ENCODE peak calls at places on chromosome 22, in six cellular contexts. Q, G, R, Z, L and U are unnamed samples.

GRCh38 chr22:49345896-49346295 is 481.8 kb downstream of the BRD1 start:
- DNase-seq in Q (no peak), G (no peak), R (no peak), Z (no peak), L (no peak), U (no peak)

GRCh38 chr22:37953062-37953436 is 352 bp downstream of the C22orf23 start:
- DNase-seq in Q (no peak), G (no peak), R (peak), Z (no peak), L (no peak), U (no peak)

GRCh38 chr22:45887202-45888131 is 89.5 kb downstream of the WNT7B start:
- DNase-seq in Q (no peak), G (peak), R (no peak), Z (no peak), L (no peak), U (no peak)

GRCh38 chr22:45212306-45212709 is 28.4 kb downstream of the KIAA0930 start:
- DNase-seq in Q (peak), G (no peak), R (peak), Z (no peak), L (peak), U (peak)

GRCh38 chr22:43669190-43669589 is 142.9 kb downstream of the EFCAB6 start:
- DNase-seq in Q (no peak), G (no peak), R (no peak), Z (no peak), L (no peak), U (no peak)

GRCh38 chr22:35938226-35938625 is 90.4 kb downstream of the RBFOX2 start:
- DNase-seq in Q (no peak), G (no peak), R (no peak), Z (no peak), L (no peak), U (no peak)

GRCh38 chr22:45818130-45819085 is 146.8 kb downstream of the ATXN10 start:
- DNase-seq in Q (no peak), G (no peak), R (no peak), Z (no peak), L (no peak), U (no peak)

GRCh38 chr22:46737105-46737975 is 712 bp downstream of the CERK start:
- DNase-seq in Q (no peak), G (peak), R (no peak), Z (no peak), L (no peak), U (peak)

GRCh38 chr22:20065896-20066616 is 14.0 kb upstream of the DGCR8 start:
- DNase-seq in Q (no peak), G (no peak), R (no peak), Z (no peak), L (no peak), U (no peak)

GRCh38 chr22:49332691-49333090 is 495.0 kb downstream of the BRD1 start:
- DNase-seq in Q (no peak), G (no peak), R (no peak), Z (no peak), L (no peak), U (no peak)

GRCh38 chr22:39924286-39924685 is 23.4 kb downstream of the GRAP2 start:
- DNase-seq in Q (no peak), G (no peak), R (no peak), Z (no peak), L (no peak), U (no peak)

GRCh38 chr22:40673017-40673416 is 6.3 kb upstream of the MCHR1 start:
- DNase-seq in Q (no peak), G (no peak), R (no peak), Z (no peak), L (no peak), U (no peak)

GRCh38 chr22:39514373-39514973 is 5.9 kb upstream of the ATF4 start:
- DNase-seq in Q (no peak), G (peak), R (peak), Z (peak), L (no peak), U (peak)

GRCh38 chr22:46047226-46047625 is 70.3 kb upstream of the WNT7B start:
- DNase-seq in Q (no peak), G (peak), R (peak), Z (no peak), L (no peak), U (no peak)

GRCh38 chr22:49369726-49370717 is 457.7 kb downstream of the BRD1 start:
- DNase-seq in Q (no peak), G (peak), R (no peak), Z (no peak), L (no peak), U (peak)

GRCh38 chr22:46779651-46780050 is 17.2 kb downstream of the TBC1D22A start:
- DNase-seq in Q (no peak), G (no peak), R (no peak), Z (no peak), L (no peak), U (no peak)

GRCh38 chr22:31127181-31127772 is 4.5 kb downstream of the INPP5J start:
- DNase-seq in Q (no peak), G (peak), R (no peak), Z (no peak), L (no peak), U (no peak)

GRCh38 chr22:28574159-28574788 is 105.4 kb downstream of the TTC28 start:
- DNase-seq in Q (no peak), G (no peak), R (no peak), Z (no peak), L (no peak), U (no peak)

GRCh38 chr22:48218889-48219420 is 1456.5 kb downstream of the TBC1D22A start:
- DNase-seq in Q (no peak), G (peak), R (no peak), Z (no peak), L (no peak), U (no peak)

GRCh38 chr22:25840162-25840561 is 98.2 kb downstream of the MYO18B start:
- DNase-seq in Q (no peak), G (no peak), R (no peak), Z (no peak), L (no peak), U (no peak)

GRCh38 chr22:45590262-45590661 is 81.4 kb upstream of the ATXN10 start:
- DNase-seq in Q (no peak), G (no peak), R (no peak), Z (no peak), L (no peak), U (no peak)

GRCh38 chr22:39502789-39503464 is 837 bp downstream of the MIEF1 start:
- DNase-seq in Q (no peak), G (no peak), R (no peak), Z (no peak), L (no peak), U (no peak)

GRCh38 chr22:36536717-36537116 is 7.8 kb upstream of the EIF3D start:
- DNase-seq in Q (no peak), G (peak), R (no peak), Z (no peak), L (no peak), U (no peak)

GRCh38 chr22:43412808-43413785 is 1.3 kb downstream of the MPPED1 start:
- DNase-seq in Q (no peak), G (no peak), R (no peak), Z (no peak), L (no peak), U (no peak)

GRCh38 chr22:24156146-24156914 is 25.0 kb upstream of the SUSD2 start:
- DNase-seq in Q (no peak), G (no peak), R (no peak), Z (no peak), L (no peak), U (peak)

GRCh38 chr22:41286639-41287091 is 678 bp upstream of the RANGAP1 start:
- DNase-seq in Q (no peak), G (no peak), R (no peak), Z (no peak), L (no peak), U (no peak)

GRCh38 chr22:46619240-46619829 is 851 bp upstream of the GRAMD4 start:
- DNase-seq in Q (no peak), G (no peak), R (no peak), Z (no peak), L (no peak), U (no peak)

GRCh38 chr22:25057013-25057881 is 104.7 kb downstream of the KIAA1671 start:
- DNase-seq in Q (no peak), G (peak), R (peak), Z (peak), L (no peak), U (peak)

GRCh38 chr22:39429916-39430575 is 26.8 kb upstream of the MGAT3 start:
- DNase-seq in Q (no peak), G (peak), R (no peak), Z (no peak), L (no peak), U (no peak)

GRCh38 chr22:37827056-37827455 is 3.9 kb downstream of the GALR3 start:
- DNase-seq in Q (no peak), G (no peak), R (peak), Z (no peak), L (no peak), U (no peak)

GRCh38 chr22:50445071-50445879 is 29.6 kb downstream of the SBF1 start:
- DNase-seq in Q (no peak), G (no peak), R (no peak), Z (no peak), L (no peak), U (no peak)
- TF ChIP-seq CTCF in Q (no peak), G (no peak), R (no peak), Z (no peak), L (no peak), U (no peak)

DNA sequence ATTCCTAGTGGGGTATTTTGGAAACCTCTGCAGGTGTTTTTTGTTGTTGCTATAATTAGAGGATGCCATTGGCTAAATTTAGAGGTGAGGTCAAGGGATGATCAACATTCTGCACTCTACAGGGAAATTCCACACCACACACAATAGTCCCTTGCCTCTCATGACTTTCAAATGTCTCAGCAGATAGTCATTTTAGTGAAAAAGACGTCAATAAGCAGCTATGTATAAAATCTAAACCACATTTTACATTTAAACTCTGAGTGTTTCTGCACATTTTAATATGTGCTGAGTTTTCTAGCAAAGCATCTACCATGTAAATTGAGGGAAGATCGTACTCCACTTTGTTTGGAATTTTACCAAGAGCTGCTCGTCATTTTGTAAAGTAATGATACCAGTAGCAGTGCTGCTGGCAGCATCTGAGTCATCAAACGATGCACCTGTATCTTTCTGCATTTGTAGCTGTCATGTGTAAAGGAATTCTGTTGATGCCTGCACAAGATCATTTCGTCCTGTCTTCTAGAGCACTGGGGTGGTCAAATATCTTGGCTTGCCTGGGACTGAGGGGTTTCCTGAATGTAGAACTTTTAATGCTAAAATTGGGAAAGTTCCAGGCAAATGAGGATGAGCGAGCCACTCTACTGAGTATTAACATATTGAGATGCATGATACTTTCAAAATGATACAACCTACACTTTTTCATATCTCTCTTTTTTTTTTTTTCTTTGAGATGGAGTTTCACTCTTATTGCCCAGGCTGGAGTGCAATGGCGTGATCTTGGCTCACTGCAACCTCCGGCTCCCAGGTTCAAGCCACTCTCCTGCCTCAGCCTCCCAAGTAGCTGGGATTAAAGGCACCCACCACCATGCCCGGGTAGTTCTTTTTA is 414.5 kb upstream of the SYN3 start:
- DNase-seq in Q (no peak), G (no peak), R (no peak), Z (no peak), L (no peak), U (no peak)
- TF ChIP-seq CTCF in Q (no peak), G (no peak), R (no peak), Z (no peak), L (no peak), U (no peak)

DNA sequence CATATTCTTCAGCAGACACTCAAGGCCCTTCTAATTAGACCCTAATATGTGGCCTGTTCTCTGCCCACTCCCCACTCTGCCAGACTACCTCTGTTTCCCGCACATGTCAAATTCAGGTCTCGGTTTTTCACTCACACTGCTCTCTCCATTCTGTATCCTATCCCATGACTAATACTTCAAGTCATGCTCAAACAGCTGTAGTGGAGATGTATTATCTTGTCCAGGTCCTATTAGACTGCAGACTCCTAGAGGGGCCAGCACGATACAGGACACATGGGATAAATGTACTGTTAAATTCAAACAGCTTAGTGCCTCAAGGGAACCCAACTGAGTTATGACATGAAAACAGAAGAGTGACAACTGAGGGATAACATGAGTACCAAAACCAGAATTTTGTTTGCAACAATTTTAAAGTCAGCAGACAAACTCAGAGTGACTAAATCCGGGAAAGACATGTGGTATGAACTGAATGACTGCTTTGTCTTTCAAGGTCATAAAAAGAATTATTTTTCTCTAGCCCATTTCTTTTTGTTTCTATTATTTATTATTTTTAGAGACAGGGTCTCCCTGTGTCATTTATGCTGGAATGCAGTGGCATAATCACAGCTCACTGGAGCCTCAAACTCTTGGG is 20.5 kb downstream of the ATP6V1E1 start:
- DNase-seq in Q (no peak), G (no peak), R (no peak), Z (no peak), L (no peak), U (no peak)
- TF ChIP-seq CTCF in Q (no peak), G (no peak), R (no peak), Z (no peak), L (no peak), U (no peak)

DNA sequence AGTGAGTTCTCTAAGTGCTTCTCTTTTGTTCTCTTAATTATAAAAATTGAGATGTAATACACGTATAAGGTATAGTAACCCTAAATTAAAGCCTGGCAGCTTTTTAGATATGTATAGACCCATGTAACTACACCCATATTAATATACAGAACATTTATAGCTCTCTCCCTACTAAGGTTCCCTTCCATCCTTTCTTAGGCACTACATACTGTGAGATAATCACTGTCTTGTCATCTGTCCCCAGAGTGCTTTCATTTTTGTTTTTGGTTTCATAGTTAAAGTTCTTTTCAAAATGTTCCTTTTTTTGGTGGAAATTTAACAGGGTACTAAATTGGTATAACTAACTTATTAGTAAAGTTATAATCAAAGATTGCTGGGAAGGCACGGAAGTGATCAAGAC is 49.1 kb downstream of the MTMR3 start:
- DNase-seq in Q (no peak), G (no peak), R (no peak), Z (no peak), L (no peak), U (no peak)
- TF ChIP-seq CTCF in Q (no peak), G (no peak), R (no peak), Z (no peak), L (no peak), U (no peak)